ENCODE peak calls at places on chromosomes 12 and 14, in nine cellular contexts. One of them, this sample, is unnamed. For H3K27me3 and H3K4me1, the result is how much of the 10 kb centered on the place peaks cover.

GRCh38 chr12:102950107-102950949 is 7.1 kb upstream of the ASCL1 start:
- DNase-seq in CD8-positive, alpha-beta T cell: no peak
- DNase-seq in aorta: no peak
- DNase-seq in K562: no peak
- DNase-seq in lower lobe of right lung: peak
- DNase-seq in left ventricle myocardium inferior: no peak
- DNase-seq in astrocyte: no peak
- DNase-seq in adrenal gland: no peak
- DNase-seq in PC-3: no peak
- DNase-seq in this sample: no peak

GRCh38 chr12:128844031-128844635 is 9.1 kb upstream of the GLT1D1 start:
- DNase-seq in CD8-positive, alpha-beta T cell: no peak
- DNase-seq in aorta: peak
- DNase-seq in K562: no peak
- DNase-seq in lower lobe of right lung: peak
- DNase-seq in left ventricle myocardium inferior: no peak
- DNase-seq in astrocyte: no peak
- DNase-seq in adrenal gland: no peak
- DNase-seq in PC-3: no peak
- DNase-seq in this sample: no peak

GRCh38 chr14:22797017-22797917 is 18.0 kb downstream of the SLC7A7 start:
- DNase-seq in CD8-positive, alpha-beta T cell: no peak
- DNase-seq in aorta: no peak
- DNase-seq in K562: peak
- DNase-seq in lower lobe of right lung: no peak
- DNase-seq in left ventricle myocardium inferior: no peak
- DNase-seq in astrocyte: no peak
- DNase-seq in adrenal gland: no peak
- DNase-seq in PC-3: no peak
- DNase-seq in this sample: no peak

GRCh38 chr14:102238131-102238530 is 66.8 kb downstream of the MOK start:
- DNase-seq in CD8-positive, alpha-beta T cell: no peak
- DNase-seq in aorta: peak
- DNase-seq in K562: no peak
- DNase-seq in lower lobe of right lung: no peak
- DNase-seq in left ventricle myocardium inferior: no peak
- DNase-seq in astrocyte: no peak
- DNase-seq in adrenal gland: no peak
- DNase-seq in PC-3: peak
- DNase-seq in this sample: no peak

GRCh38 chr12:111182391-111182790 is 186.5 kb downstream of the PHETA1 start:
- DNase-seq in CD8-positive, alpha-beta T cell: no peak
- DNase-seq in aorta: no peak
- DNase-seq in K562: no peak
- DNase-seq in lower lobe of right lung: no peak
- DNase-seq in left ventricle myocardium inferior: no peak
- DNase-seq in astrocyte: no peak
- DNase-seq in adrenal gland: no peak
- DNase-seq in PC-3: no peak
- DNase-seq in this sample: no peak

GRCh38 chr12:102535306-102535705 is 54.9 kb upstream of the IGF1 start:
- DNase-seq in CD8-positive, alpha-beta T cell: no peak
- DNase-seq in aorta: no peak
- DNase-seq in K562: no peak
- DNase-seq in lower lobe of right lung: no peak
- DNase-seq in left ventricle myocardium inferior: no peak
- DNase-seq in astrocyte: no peak
- DNase-seq in adrenal gland: no peak
- DNase-seq in PC-3: no peak
- DNase-seq in this sample: no peak

GRCh38 chr14:68399971-68400370 is 392.9 kb downstream of the ZFP36L1 start:
- DNase-seq in CD8-positive, alpha-beta T cell: no peak
- DNase-seq in aorta: no peak
- DNase-seq in K562: no peak
- DNase-seq in lower lobe of right lung: no peak
- DNase-seq in left ventricle myocardium inferior: no peak
- DNase-seq in astrocyte: no peak
- DNase-seq in adrenal gland: no peak
- DNase-seq in PC-3: no peak
- DNase-seq in this sample: no peak

GRCh38 chr14:50560929-50561280 is 960 bp downstream of the ATL1 start:
- DNase-seq in CD8-positive, alpha-beta T cell: no peak
- DNase-seq in aorta: peak
- DNase-seq in K562: no peak
- DNase-seq in lower lobe of right lung: peak
- DNase-seq in left ventricle myocardium inferior: peak
- DNase-seq in astrocyte: peak
- DNase-seq in adrenal gland: peak
- DNase-seq in PC-3: peak
- DNase-seq in this sample: no peak

GRCh38 chr14:99655521-99655920 is 10.6 kb downstream of the HHIPL1 start:
- DNase-seq in CD8-positive, alpha-beta T cell: no peak
- DNase-seq in aorta: no peak
- DNase-seq in K562: no peak
- DNase-seq in lower lobe of right lung: no peak
- DNase-seq in left ventricle myocardium inferior: no peak
- DNase-seq in astrocyte: peak
- DNase-seq in adrenal gland: no peak
- DNase-seq in PC-3: no peak
- DNase-seq in this sample: no peak

GRCh38 chr12:130787445-130788410 is 51.3 kb downstream of the STX2 start:
- DNase-seq in CD8-positive, alpha-beta T cell: no peak
- DNase-seq in aorta: no peak
- DNase-seq in K562: no peak
- DNase-seq in lower lobe of right lung: no peak
- DNase-seq in left ventricle myocardium inferior: no peak
- DNase-seq in astrocyte: peak
- DNase-seq in adrenal gland: no peak
- DNase-seq in PC-3: no peak
- DNase-seq in this sample: no peak

DNA sequence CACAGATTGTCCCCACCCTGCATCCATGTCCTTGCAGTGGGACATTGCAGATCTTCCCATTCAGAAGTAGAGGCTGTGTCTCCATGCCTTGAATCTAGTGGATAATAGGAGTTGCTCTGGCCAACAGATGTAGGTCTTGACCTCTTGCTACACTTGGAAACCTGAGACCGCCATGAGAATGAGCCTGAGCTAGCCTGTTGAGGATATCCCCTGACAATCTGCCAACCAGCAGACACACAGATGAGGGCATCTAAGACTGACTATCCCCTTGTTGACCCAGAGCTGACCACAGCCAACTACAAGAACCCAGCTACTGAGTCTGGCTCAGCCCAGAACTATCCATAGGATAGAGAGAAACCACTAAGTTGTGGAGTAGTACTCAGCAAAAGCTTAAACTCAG is 161.1 kb upstream of the NOS1 start:
- DNase-seq in CD8-positive, alpha-beta T cell: no peak
- DNase-seq in aorta: no peak
- DNase-seq in K562: no peak
- DNase-seq in lower lobe of right lung: no peak
- DNase-seq in left ventricle myocardium inferior: no peak
- DNase-seq in astrocyte: no peak
- DNase-seq in adrenal gland: no peak
- DNase-seq in PC-3: no peak
- DNase-seq in this sample: no peak
- H3K27me3 ChIP-seq in CD8-positive, alpha-beta T cell: under half
- H3K27me3 ChIP-seq in aorta: under half
- H3K27me3 ChIP-seq in K562: under half
- H3K27me3 ChIP-seq in lower lobe of right lung: under half
- H3K27me3 ChIP-seq in left ventricle myocardium inferior: under half
- H3K27me3 ChIP-seq in astrocyte: under half
- H3K27me3 ChIP-seq in adrenal gland: under half
- H3K27me3 ChIP-seq in PC-3: under half
- H3K27me3 ChIP-seq in this sample: under half

GRCh38 chr12:92601680-92602079 is 101.1 kb upstream of the PLEKHG7 start:
- DNase-seq in CD8-positive, alpha-beta T cell: no peak
- DNase-seq in aorta: no peak
- DNase-seq in K562: no peak
- DNase-seq in lower lobe of right lung: no peak
- DNase-seq in left ventricle myocardium inferior: no peak
- DNase-seq in astrocyte: no peak
- DNase-seq in adrenal gland: no peak
- DNase-seq in PC-3: no peak
- DNase-seq in this sample: no peak
- H3K4me1 ChIP-seq in CD8-positive, alpha-beta T cell: under half
- H3K4me1 ChIP-seq in aorta: under half
- H3K4me1 ChIP-seq in K562: under half
- H3K4me1 ChIP-seq in lower lobe of right lung: under half
- H3K4me1 ChIP-seq in left ventricle myocardium inferior: under half
- H3K4me1 ChIP-seq in astrocyte: under half
- H3K4me1 ChIP-seq in adrenal gland: under half
- H3K4me1 ChIP-seq in PC-3: under half
- H3K4me1 ChIP-seq in this sample: under half

DNA sequence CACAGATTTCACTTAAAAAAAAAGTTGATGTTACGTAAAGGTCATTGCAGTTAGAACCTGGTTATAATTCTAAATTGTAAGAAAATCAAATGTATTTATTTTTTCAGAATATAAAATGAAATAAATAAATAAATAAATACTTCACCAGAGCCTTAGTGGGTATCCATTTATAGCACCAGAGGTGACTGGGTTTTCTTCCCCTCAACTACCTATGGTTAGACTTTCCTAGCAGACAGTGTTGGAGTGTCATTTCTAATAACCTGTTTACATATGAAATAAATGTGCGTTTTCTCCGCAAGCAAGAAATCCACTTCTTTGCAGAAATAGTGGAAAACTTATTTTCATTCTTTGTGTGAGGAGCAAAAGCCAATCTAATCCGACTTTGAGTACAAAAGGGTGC is 3.3 kb upstream of the MYF5 start:
- DNase-seq in CD8-positive, alpha-beta T cell: no peak
- DNase-seq in aorta: no peak
- DNase-seq in K562: no peak
- DNase-seq in lower lobe of right lung: no peak
- DNase-seq in left ventricle myocardium inferior: no peak
- DNase-seq in astrocyte: no peak
- DNase-seq in adrenal gland: no peak
- DNase-seq in PC-3: no peak
- DNase-seq in this sample: no peak
- H3K27me3 ChIP-seq in CD8-positive, alpha-beta T cell: under half
- H3K27me3 ChIP-seq in aorta: under half
- H3K27me3 ChIP-seq in K562: under half
- H3K27me3 ChIP-seq in lower lobe of right lung: under half
- H3K27me3 ChIP-seq in left ventricle myocardium inferior: half or more
- H3K27me3 ChIP-seq in astrocyte: under half
- H3K27me3 ChIP-seq in adrenal gland: under half
- H3K27me3 ChIP-seq in PC-3: half or more
- H3K27me3 ChIP-seq in this sample: under half

DNA sequence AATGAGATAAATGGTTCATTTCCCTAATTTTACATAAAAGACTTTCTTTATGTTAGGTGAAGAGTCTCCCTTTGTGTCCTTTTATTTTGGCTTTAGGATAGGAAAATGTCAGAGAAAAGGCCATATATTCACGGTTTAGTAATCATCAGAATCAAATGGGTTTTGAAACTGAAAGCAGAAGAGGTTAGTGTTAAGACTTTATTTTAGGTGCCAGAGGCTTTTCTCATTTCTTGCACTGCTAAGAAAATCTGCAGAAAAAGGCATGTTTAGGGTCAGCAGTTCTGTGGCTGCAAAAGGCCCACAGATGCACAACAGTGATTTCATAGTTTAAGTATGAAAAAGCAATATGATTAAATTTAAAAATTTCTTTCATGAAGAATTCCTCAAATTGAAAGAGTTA is 80.4 kb upstream of the SINHCAF start:
- DNase-seq in CD8-positive, alpha-beta T cell: no peak
- DNase-seq in aorta: no peak
- DNase-seq in K562: no peak
- DNase-seq in lower lobe of right lung: no peak
- DNase-seq in left ventricle myocardium inferior: no peak
- DNase-seq in astrocyte: no peak
- DNase-seq in adrenal gland: no peak
- DNase-seq in PC-3: no peak
- DNase-seq in this sample: no peak
- H3K4me1 ChIP-seq in CD8-positive, alpha-beta T cell: under half
- H3K4me1 ChIP-seq in aorta: under half
- H3K4me1 ChIP-seq in K562: under half
- H3K4me1 ChIP-seq in lower lobe of right lung: under half
- H3K4me1 ChIP-seq in left ventricle myocardium inferior: under half
- H3K4me1 ChIP-seq in astrocyte: under half
- H3K4me1 ChIP-seq in adrenal gland: under half
- H3K4me1 ChIP-seq in PC-3: under half
- H3K4me1 ChIP-seq in this sample: under half

GRCh38 chr14:25848601-25849000 is 749.2 kb downstream of the NOVA1 start:
- DNase-seq in CD8-positive, alpha-beta T cell: no peak
- DNase-seq in aorta: no peak
- DNase-seq in K562: no peak
- DNase-seq in lower lobe of right lung: no peak
- DNase-seq in left ventricle myocardium inferior: no peak
- DNase-seq in astrocyte: no peak
- DNase-seq in adrenal gland: no peak
- DNase-seq in PC-3: no peak
- DNase-seq in this sample: no peak
- H3K27me3 ChIP-seq in CD8-positive, alpha-beta T cell: under half
- H3K27me3 ChIP-seq in aorta: under half
- H3K27me3 ChIP-seq in K562: under half
- H3K27me3 ChIP-seq in lower lobe of right lung: under half
- H3K27me3 ChIP-seq in left ventricle myocardium inferior: under half
- H3K27me3 ChIP-seq in astrocyte: under half
- H3K27me3 ChIP-seq in adrenal gland: under half
- H3K27me3 ChIP-seq in PC-3: under half
- H3K27me3 ChIP-seq in this sample: under half

DNA sequence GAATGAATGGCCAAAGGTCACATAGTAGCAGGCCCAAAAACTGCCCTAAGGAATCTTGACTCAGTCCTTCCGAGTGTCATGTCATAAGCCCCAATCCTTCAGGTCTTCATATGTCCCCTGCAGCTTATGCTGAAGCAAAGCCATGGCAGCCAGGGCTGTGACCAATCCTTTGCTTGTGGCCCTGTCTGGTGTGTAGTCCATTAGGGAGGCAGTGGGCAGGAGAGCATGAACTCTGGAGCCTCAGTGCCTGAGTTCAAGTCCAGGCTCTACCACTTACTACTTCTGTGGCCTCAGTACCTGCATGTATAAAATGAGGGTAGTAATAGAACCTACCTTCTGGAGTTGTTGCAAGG is 20.3 kb downstream of the PLEKHG3 start:
- DNase-seq in CD8-positive, alpha-beta T cell: no peak
- DNase-seq in aorta: peak
- DNase-seq in K562: no peak
- DNase-seq in lower lobe of right lung: no peak
- DNase-seq in left ventricle myocardium inferior: peak
- DNase-seq in astrocyte: no peak
- DNase-seq in adrenal gland: no peak
- DNase-seq in PC-3: no peak
- DNase-seq in this sample: no peak
- H3K4me1 ChIP-seq in CD8-positive, alpha-beta T cell: under half
- H3K4me1 ChIP-seq in aorta: under half
- H3K4me1 ChIP-seq in K562: under half
- H3K4me1 ChIP-seq in lower lobe of right lung: under half
- H3K4me1 ChIP-seq in left ventricle myocardium inferior: half or more
- H3K4me1 ChIP-seq in astrocyte: half or more
- H3K4me1 ChIP-seq in adrenal gland: under half
- H3K4me1 ChIP-seq in PC-3: half or more
- H3K4me1 ChIP-seq in this sample: under half

GRCh38 chr12:52947738-52948423 is 1.0 kb upstream of the KRT18 start:
- DNase-seq in CD8-positive, alpha-beta T cell: no peak
- DNase-seq in aorta: no peak
- DNase-seq in K562: peak
- DNase-seq in lower lobe of right lung: no peak
- DNase-seq in left ventricle myocardium inferior: no peak
- DNase-seq in astrocyte: no peak
- DNase-seq in adrenal gland: no peak
- DNase-seq in PC-3: no peak
- DNase-seq in this sample: no peak
- H3K27me3 ChIP-seq in CD8-positive, alpha-beta T cell: under half
- H3K27me3 ChIP-seq in aorta: under half
- H3K27me3 ChIP-seq in K562: under half
- H3K27me3 ChIP-seq in lower lobe of right lung: under half
- H3K27me3 ChIP-seq in left ventricle myocardium inferior: under half
- H3K27me3 ChIP-seq in astrocyte: under half
- H3K27me3 ChIP-seq in adrenal gland: under half
- H3K27me3 ChIP-seq in PC-3: under half
- H3K27me3 ChIP-seq in this sample: under half